ENCODE peak calls at places on chromosomes 6 and 20, in six cellular contexts. J is K562, G is GM12878, W is upper lobe of left lung, F is HepG2, P is A549. V is an unnamed sample.

GRCh38 chr6:5422321-5422915 is 161.1 kb downstream of the FARS2 start:
- ATAC-seq in J (peak; percentile 88), G (peak; percentile 75), W (peak; percentile 30), F (peak; percentile 94), P (peak; percentile 72), V (no peak)

GRCh38 chr6:54491431-54491830 is 183.2 kb downstream of the TINAG start:
- ATAC-seq in J (no peak), G (peak; percentile 19), W (no peak), F (no peak), P (no peak), V (no peak)

GRCh38 chr6:7165736-7166296 is 58.1 kb downstream of the RREB1 start:
- ATAC-seq in J (peak; percentile 27), G (no peak), W (no peak), F (no peak), P (no peak), V (no peak)

GRCh38 chr20:11032611-11033010 is 358.8 kb upstream of the JAG1 start:
- ATAC-seq in J (no peak), G (no peak), W (no peak), F (no peak), P (no peak), V (no peak)

GRCh38 chr20:40685349-40685748 is 3.7 kb downstream of the MAFB start:
- ATAC-seq in J (no peak), G (no peak), W (no peak), F (no peak), P (no peak), V (no peak)

GRCh38 chr6:101633081-101633480 is 239.6 kb downstream of the GRIK2 start:
- ATAC-seq in J (no peak), G (no peak), W (no peak), F (no peak), P (no peak), V (no peak)

GRCh38 chr20:10557685-10558084 is 116.1 kb downstream of the JAG1 start:
- ATAC-seq in J (no peak), G (peak; percentile 31), W (no peak), F (no peak), P (peak; percentile 42), V (no peak)

GRCh38 chr20:36344517-36345132 is 38.5 kb downstream of the DLGAP4 start:
- ATAC-seq in J (peak; percentile 83), G (no peak), W (peak; percentile 6), F (peak; percentile 75), P (peak; percentile 71), V (no peak)

GRCh38 chr6:117448732-117449131 is 23.0 kb upstream of the ROS1 start:
- ATAC-seq in J (no peak), G (no peak), W (no peak), F (no peak), P (peak; percentile 93), V (no peak)

GRCh38 chr6:160348209-160348551 is at the start of gene SLC22A3:
- ATAC-seq in J (no peak), G (no peak), W (peak; percentile 27), F (peak; percentile 69), P (peak; percentile 43), V (peak; percentile 78)

GRCh38 chr6:42140051-42140450 is 2.4 kb downstream of the C6orf132 start:
- ATAC-seq in J (no peak), G (peak; percentile 38), W (no peak), F (no peak), P (peak; percentile 64), V (no peak)

GRCh38 chr6:135440087-135440792 is 57.3 kb downstream of the AHI1 start:
- ATAC-seq in J (peak; percentile 16), G (peak; percentile 50), W (no peak), F (no peak), P (no peak), V (no peak)

GRCh38 chr6:130743175-130743574 is 84.0 kb upstream of the SMLR1 start:
- ATAC-seq in J (no peak), G (no peak), W (no peak), F (peak; percentile 90), P (peak; percentile 47), V (no peak)

GRCh38 chr6:111666812-111667211 is 61.1 kb upstream of the TRAF3IP2 start:
- ATAC-seq in J (no peak), G (no peak), W (no peak), F (no peak), P (no peak), V (peak; percentile 16)

GRCh38 chr6:168583126-168583525 is 142.1 kb downstream of the SMOC2 start:
- ATAC-seq in J (no peak), G (no peak), W (no peak), F (no peak), P (no peak), V (no peak)

GRCh38 chr6:152313542-152314482 is 323.4 kb downstream of the SYNE1 start:
- ATAC-seq in J (no peak), G (no peak), W (no peak), F (peak; percentile 97), P (peak; percentile 55), V (no peak)

GRCh38 chr6:27631614-27631925 is 158.7 kb upstream of the ZNF184 start:
- ATAC-seq in J (peak; percentile 42), G (no peak), W (no peak), F (peak; percentile 13), P (peak; percentile 39), V (no peak)

GRCh38 chr6:16450821-16451220 is 212.4 kb downstream of the GMPR start:
- ATAC-seq in J (no peak), G (no peak), W (no peak), F (no peak), P (no peak), V (no peak)

GRCh38 chr6:157432861-157433260 is 51.9 kb downstream of the ZDHHC14 start:
- ATAC-seq in J (no peak), G (no peak), W (no peak), F (no peak), P (no peak), V (no peak)

GRCh38 chr6:94859924-94860323 is 717.4 kb upstream of the MANEA start:
- ATAC-seq in J (no peak), G (no peak), W (no peak), F (no peak), P (no peak), V (no peak)

GRCh38 chr6:116705917-116706316 is 24.9 kb downstream of the KPNA5 start:
- ATAC-seq in J (no peak), G (no peak), W (no peak), F (no peak), P (no peak), V (no peak)

GRCh38 chr6:141403103-141403502 is 729.6 kb upstream of the GJE1 start:
- ATAC-seq in J (no peak), G (no peak), W (no peak), F (no peak), P (no peak), V (no peak)

GRCh38 chr6:120779441-120779840 is 554.8 kb downstream of the TBC1D32 start:
- ATAC-seq in J (no peak), G (no peak), W (no peak), F (no peak), P (no peak), V (peak; percentile 31)

GRCh38 chr6:63926258-63926657 is 290.7 kb downstream of the PHF3 start:
- ATAC-seq in J (no peak), G (peak; percentile 58), W (no peak), F (peak; percentile 59), P (no peak), V (no peak)

GRCh38 chr6:63941747-63942470 is 306.3 kb downstream of the PHF3 start:
- ATAC-seq in J (no peak), G (no peak), W (no peak), F (peak; percentile 99), P (no peak), V (no peak)

GRCh38 chr6:3411967-3412778 is 44.7 kb downstream of the SLC22A23 start:
- ATAC-seq in J (no peak), G (no peak), W (no peak), F (peak; percentile 1), P (no peak), V (no peak)
- TF ChIP-seq CTCF in J (no peak), G (no peak), W (no peak), F (no peak), P (no peak), V (no peak)

DNA sequence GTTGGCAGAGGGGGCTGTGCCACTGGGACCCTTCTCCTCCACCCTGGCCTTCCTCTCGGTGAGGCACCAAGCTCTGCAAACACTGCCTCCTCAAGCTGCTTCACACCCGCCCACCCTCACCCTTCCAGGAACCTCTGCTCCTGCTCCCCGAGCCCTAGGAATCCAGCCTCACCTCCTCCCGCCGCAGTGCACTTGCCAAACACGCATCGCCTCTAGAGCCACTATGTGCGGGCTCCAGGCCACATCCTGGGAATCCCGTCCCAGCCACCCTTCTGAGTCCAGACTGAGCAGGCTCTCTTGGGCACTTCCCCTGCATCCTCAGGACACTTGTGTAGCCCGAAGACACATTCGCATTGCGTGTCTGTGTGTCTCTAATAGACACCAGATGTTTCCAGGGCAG is 18.5 kb downstream of the PSMG4 start:
- ATAC-seq in J (no peak), G (no peak), W (no peak), F (no peak), P (no peak), V (no peak)
- TF ChIP-seq EP300 in J (no peak), G (no peak), W (no peak), F (no peak), P (no peak), V (no peak)

DNA sequence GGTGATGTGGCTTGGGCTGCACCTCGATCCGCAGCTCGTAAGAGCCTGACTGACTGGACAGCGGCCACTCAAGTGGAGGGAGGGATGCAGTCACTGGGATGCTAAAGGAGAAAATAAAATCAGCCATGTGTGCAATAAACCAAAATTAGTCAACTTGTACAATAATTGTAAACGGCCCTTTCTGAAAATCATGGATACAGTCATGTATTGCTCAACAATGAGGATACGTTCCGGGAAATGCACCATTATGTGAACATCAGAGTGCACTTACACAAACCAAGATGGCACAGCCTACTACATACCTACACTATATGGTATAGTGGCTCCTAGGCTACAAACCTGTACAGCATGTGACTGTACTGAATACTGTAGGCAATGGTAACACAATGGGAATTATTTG is 25.7 kb downstream of the NFATC2 start:
- ATAC-seq in J (no peak), G (no peak), W (no peak), F (no peak), P (no peak), V (no peak)
- TF ChIP-seq CTCF in J (no peak), G (no peak), W (no peak), F (no peak), P (no peak), V (no peak)

GRCh38 chr6:150573041-150573681 is 26.5 kb upstream of the PLEKHG1 start:
- ATAC-seq in J (peak; percentile 68), G (no peak), W (peak; percentile 58), F (peak; percentile 89), P (no peak), V (peak; percentile 46)
- TF ChIP-seq EP300 in J (no peak), G (no peak), W (no peak), F (no peak), P (no peak), V (no peak)

GRCh38 chr6:90478278-90478677 is 108.6 kb downstream of the MAP3K7 start:
- ATAC-seq in J (peak; percentile 63), G (no peak), W (no peak), F (no peak), P (no peak), V (no peak)
- TF ChIP-seq CTCF in J (peak; percentile 37), G (no peak), W (no peak), F (no peak), P (no peak), V (no peak)